ENCODE peak calls at places on chromosomes 1 and 21, in ten cellular contexts. E is cardiac muscle cell, N is PC-9, O is fibroblast of pulmonary artery, R is right lobe of liver, T is mesenchymal stem cell, Z is right cardiac atrium, M is mucosa of descending colon, V is choroid plexus epithelial cell, D is small intestine. G is an unnamed sample.

GRCh38 chr21:15667010-15667409 is 62.8 kb upstream of the USP25 start:
- DNase-seq in D (no peak), T (peak), E (peak), O (peak), N (peak), V (peak), R (no peak), M (no peak), Z (no peak), G (no peak)

GRCh38 chr1:30615076-30615795 is 108.1 kb downstream of the MATN1 start:
- DNase-seq in O (no peak), D (no peak), N (no peak), Z (no peak), V (no peak), T (no peak), M (no peak), E (no peak), R (no peak), G (no peak)

GRCh38 chr1:16677552-16678423 is 11.0 kb upstream of the RNU1-3 start:
- DNase-seq in V (peak), T (peak), R (peak), D (peak), Z (no peak), N (peak), E (peak), O (peak), M (no peak), G (no peak)

GRCh38 chr1:201593200-201593828 is 54.4 kb downstream of the NAV1 start:
- DNase-seq in E (peak), R (no peak), V (peak), M (no peak), O (peak), N (peak), Z (peak), T (peak), D (no peak), G (no peak)

GRCh38 chr1:85200367-85200869 is 398 bp downstream of the SYDE2 start:
- DNase-seq in Z (no peak), M (peak), V (no peak), N (no peak), R (peak), D (no peak), T (peak), E (no peak), O (peak), G (no peak)

GRCh38 chr1:19344831-19345230 is 32.7 kb downstream of the SLC66A1 start:
- DNase-seq in O (no peak), D (no peak), T (no peak), E (no peak), V (no peak), N (no peak), Z (no peak), M (no peak), R (no peak), G (no peak)

GRCh38 chr1:222918746-222919477 is 104.1 kb downstream of the DISP1 start:
- DNase-seq in O (no peak), D (peak), V (peak), N (no peak), Z (no peak), R (no peak), M (no peak), T (no peak), E (no peak), G (no peak)

GRCh38 chr21:44817506-44817880 is 369 bp downstream of the SUMO3 start:
- DNase-seq in E (peak), D (peak), R (peak), M (peak), T (peak), O (peak), N (no peak), Z (peak), V (peak), G (peak)

GRCh38 chr1:64922336-64922735 is 44.0 kb downstream of the JAK1 start:
- DNase-seq in N (no peak), R (no peak), O (no peak), V (no peak), M (no peak), D (no peak), Z (no peak), T (peak), E (no peak), G (no peak)

GRCh38 chr1:160369087-160369486 is 2.2 kb downstream of the NHLH1 start:
- DNase-seq in Z (no peak), R (no peak), O (no peak), N (no peak), T (no peak), V (no peak), D (no peak), M (no peak), E (no peak), G (no peak)

GRCh38 chr1:21909787-21910503 is 27.2 kb downstream of the HSPG2 start:
- DNase-seq in N (no peak), T (peak), Z (peak), M (peak), O (peak), R (no peak), V (peak), D (no peak), E (peak), G (no peak)

GRCh38 chr1:113761937-113762336 is 2.7 kb upstream of the PHTF1 start:
- DNase-seq in D (no peak), N (no peak), O (no peak), E (no peak), Z (no peak), V (no peak), M (no peak), R (no peak), T (no peak), G (no peak)

GRCh38 chr1:7500381-7501258 is 270.5 kb upstream of the VAMP3 start:
- DNase-seq in Z (no peak), E (no peak), M (no peak), V (no peak), N (no peak), T (no peak), D (no peak), R (no peak), O (no peak), G (no peak)

GRCh38 chr1:165675794-165676193 is 22.6 kb downstream of the ALDH9A1 start:
- DNase-seq in E (no peak), R (no peak), T (no peak), N (no peak), M (no peak), Z (no peak), V (no peak), D (no peak), O (no peak), G (no peak)

GRCh38 chr1:201123866-201124265 is 3.1 kb downstream of the ASCL5 start:
- DNase-seq in E (no peak), V (no peak), D (no peak), M (no peak), O (no peak), N (no peak), Z (no peak), T (no peak), R (no peak), G (no peak)

GRCh38 chr1:38013027-38013588 is 574 bp downstream of the UTP11 start:
- DNase-seq in M (no peak), Z (no peak), R (no peak), V (peak), O (peak), E (peak), D (no peak), N (peak), T (peak), G (no peak)

GRCh38 chr1:38014724-38015424 is 2.3 kb downstream of the UTP11 start:
- DNase-seq in T (no peak), N (no peak), R (no peak), M (no peak), E (no peak), V (no peak), Z (no peak), O (no peak), D (no peak), G (no peak)

GRCh38 chr1:38015978-38016640 is 3.6 kb downstream of the UTP11 start:
- DNase-seq in V (peak), M (no peak), D (no peak), R (no peak), N (no peak), E (peak), Z (no peak), T (no peak), O (peak), G (no peak)

GRCh38 chr1:38009841-38010180 is 2.7 kb upstream of the UTP11 start:
- DNase-seq in T (no peak), E (no peak), N (no peak), Z (no peak), R (no peak), D (no peak), O (no peak), V (no peak), M (no peak), G (no peak)

DNA sequence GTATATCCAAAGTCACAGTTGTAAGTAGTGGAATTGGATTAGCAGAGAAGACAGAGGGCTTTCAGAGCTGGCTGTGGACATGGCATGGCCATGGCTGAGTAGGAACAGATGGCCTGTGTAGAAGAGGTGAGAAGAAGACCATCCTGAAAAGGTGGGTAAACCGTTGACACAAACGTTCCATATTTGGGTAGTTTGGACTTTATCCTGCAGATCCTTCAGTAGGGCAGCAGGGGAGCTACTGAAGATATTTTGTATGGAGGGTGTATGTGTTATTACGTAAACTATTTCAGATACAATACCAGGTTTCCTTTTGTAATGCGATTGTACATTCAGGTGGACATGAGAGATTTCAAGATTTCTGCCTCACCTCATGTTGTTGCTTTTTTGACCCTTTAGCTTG is 1.6 kb downstream of the UTP11 start:
- DNase-seq in D (no peak), E (peak), V (peak), N (no peak), O (no peak), T (peak), M (no peak), Z (no peak), R (no peak), G (no peak)
- H3K4me3 ChIP-seq in D (no peak), E (no peak), V (peak), N (peak), O (peak), T (peak), M (no peak), Z (no peak), R (no peak), G (no peak)

GRCh38 chr1:110876748-110877341 is 3.9 kb downstream of the CD53 start:
- DNase-seq in V (no peak), E (no peak), O (no peak), T (no peak), M (no peak), N (no peak), D (no peak), Z (no peak), R (no peak), G (no peak)
- H3K4me3 ChIP-seq in V (no peak), E (no peak), O (no peak), T (no peak), M (no peak), N (no peak), D (no peak), Z (no peak), R (no peak), G (no peak)

GRCh38 chr1:226654508-226655124 is 84.5 kb downstream of the ITPKB start:
- DNase-seq in V (no peak), R (peak), N (no peak), O (no peak), M (peak), E (no peak), T (no peak), D (no peak), Z (no peak), G (no peak)

GRCh38 chr1:226655251-226656163 is 83.6 kb downstream of the ITPKB start:
- DNase-seq in M (peak), O (no peak), D (no peak), E (no peak), T (no peak), V (peak), N (no peak), Z (peak), R (peak), G (no peak)

GRCh38 chr1:226653311-226653921 is 85.7 kb downstream of the ITPKB start:
- DNase-seq in N (no peak), Z (peak), V (no peak), M (peak), T (no peak), E (no peak), D (peak), O (no peak), R (peak), G (no peak)

GRCh38 chr1:226652613-226653012 is 86.5 kb downstream of the ITPKB start:
- DNase-seq in R (peak), Z (peak), V (no peak), O (no peak), E (no peak), M (peak), N (no peak), T (no peak), D (no peak), G (no peak)

GRCh38 chr1:226654046-226654445 is 85.0 kb downstream of the ITPKB start:
- DNase-seq in D (no peak), N (no peak), O (peak), R (peak), E (peak), Z (peak), M (peak), V (peak), T (peak), G (no peak)
- H3K4me3 ChIP-seq in D (no peak), N (no peak), O (no peak), R (no peak), E (no peak), Z (no peak), M (no peak), V (no peak), T (no peak), G (no peak)

DNA sequence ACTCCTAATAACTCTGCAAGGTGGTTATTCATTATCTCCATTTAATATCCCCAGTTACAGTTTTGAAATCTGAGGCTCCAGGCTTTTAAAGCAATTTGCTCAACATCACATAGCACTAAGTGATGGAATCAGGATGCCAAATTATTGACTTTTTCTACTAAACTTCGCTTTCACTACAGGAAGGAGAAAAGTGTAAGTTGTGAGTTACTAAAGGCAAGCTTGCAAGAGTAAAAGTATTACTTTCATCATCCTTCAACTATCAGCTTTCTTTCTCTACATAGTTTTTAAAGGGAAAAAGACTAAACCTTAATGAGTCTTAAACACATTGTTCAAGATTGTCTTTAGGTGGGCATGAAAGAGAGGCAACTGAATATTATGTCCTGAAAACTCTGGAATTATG is 1.8 kb downstream of the OSBPL9 start:
- DNase-seq in O (no peak), T (no peak), V (no peak), E (no peak), M (no peak), R (no peak), D (no peak), Z (no peak), N (no peak), G (no peak)
- H3K4me3 ChIP-seq in O (peak), T (peak), V (no peak), E (no peak), M (no peak), R (no peak), D (no peak), Z (peak), N (peak), G (no peak)

GRCh38 chr1:173406783-173407230 is 70.3 kb upstream of the PRDX6 start:
- DNase-seq in T (no peak), O (no peak), V (no peak), Z (no peak), D (peak), R (no peak), M (no peak), E (no peak), N (no peak), G (no peak)
- H3K4me3 ChIP-seq in T (no peak), O (no peak), V (no peak), Z (peak), D (no peak), R (no peak), M (no peak), E (no peak), N (no peak), G (no peak)

GRCh38 chr1:174191255-174191906 is 32.1 kb downstream of the RABGAP1L start:
- DNase-seq in N (no peak), E (peak), M (no peak), D (no peak), V (peak), T (no peak), Z (no peak), O (peak), R (no peak), G (peak)
- H3K4me3 ChIP-seq in N (no peak), E (no peak), M (no peak), D (no peak), V (no peak), T (no peak), Z (no peak), O (no peak), R (no peak), G (no peak)

DNA sequence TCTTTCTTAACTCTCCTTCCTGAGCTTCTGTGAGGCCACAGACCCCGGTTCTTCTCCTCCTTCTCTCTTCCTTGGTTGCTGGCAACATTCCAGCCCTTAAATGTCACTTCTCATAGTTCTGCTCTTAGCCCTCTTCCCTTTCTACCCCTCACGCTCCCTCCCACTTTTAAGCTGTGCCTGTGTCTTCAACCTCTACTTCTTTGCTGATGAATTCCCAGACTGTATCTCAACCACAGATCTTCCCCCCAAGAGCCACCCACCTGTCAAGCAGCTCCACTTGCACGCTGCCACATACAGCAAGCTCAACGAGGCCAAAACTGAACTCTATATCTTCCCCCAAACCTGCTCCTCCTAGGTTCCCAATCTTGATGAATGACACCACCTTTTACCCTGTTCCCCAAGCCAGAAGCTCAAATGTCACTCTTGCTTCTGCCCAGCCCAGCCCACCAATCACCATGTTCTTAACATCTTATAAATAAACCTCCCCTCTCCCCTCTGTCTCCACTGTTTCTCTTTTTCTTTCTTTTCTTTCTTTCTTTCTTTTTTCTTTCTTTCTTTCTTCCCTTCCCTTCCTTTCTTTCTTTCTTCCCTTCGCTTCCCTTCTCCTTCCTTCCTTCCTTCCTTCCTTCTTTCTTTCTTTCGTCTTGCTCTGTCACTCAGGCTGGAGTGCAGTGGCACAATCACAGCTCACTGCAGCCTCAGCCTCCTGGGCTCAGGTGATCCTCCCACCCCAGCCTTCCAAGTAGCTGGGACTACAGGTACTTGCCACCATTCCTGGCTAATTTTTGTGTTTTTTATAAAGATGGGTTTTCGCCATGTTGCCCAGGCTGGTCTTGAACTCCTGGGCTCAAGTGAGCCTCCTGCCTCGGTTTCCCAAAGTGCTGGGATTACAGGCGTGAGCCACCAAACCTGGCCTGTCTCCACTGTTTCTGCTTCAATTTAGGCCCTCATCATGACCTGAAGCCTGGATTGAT is 19.8 kb upstream of the PTP4A2 start:
- DNase-seq in V (no peak), O (no peak), T (no peak), N (peak), R (no peak), E (peak), M (no peak), D (no peak), Z (no peak), G (no peak)
- H3K4me3 ChIP-seq in V (no peak), O (no peak), T (no peak), N (no peak), R (no peak), E (no peak), M (no peak), D (no peak), Z (no peak), G (no peak)

GRCh38 chr1:150008699-150009098 is 1.8 kb downstream of the OTUD7B start:
- DNase-seq in M (no peak), Z (no peak), O (no peak), R (no peak), V (no peak), D (peak), N (no peak), E (no peak), T (no peak), G (no peak)
- H3K4me3 ChIP-seq in M (no peak), Z (peak), O (peak), R (peak), V (peak), D (no peak), N (peak), E (peak), T (peak), G (peak)

DNA sequence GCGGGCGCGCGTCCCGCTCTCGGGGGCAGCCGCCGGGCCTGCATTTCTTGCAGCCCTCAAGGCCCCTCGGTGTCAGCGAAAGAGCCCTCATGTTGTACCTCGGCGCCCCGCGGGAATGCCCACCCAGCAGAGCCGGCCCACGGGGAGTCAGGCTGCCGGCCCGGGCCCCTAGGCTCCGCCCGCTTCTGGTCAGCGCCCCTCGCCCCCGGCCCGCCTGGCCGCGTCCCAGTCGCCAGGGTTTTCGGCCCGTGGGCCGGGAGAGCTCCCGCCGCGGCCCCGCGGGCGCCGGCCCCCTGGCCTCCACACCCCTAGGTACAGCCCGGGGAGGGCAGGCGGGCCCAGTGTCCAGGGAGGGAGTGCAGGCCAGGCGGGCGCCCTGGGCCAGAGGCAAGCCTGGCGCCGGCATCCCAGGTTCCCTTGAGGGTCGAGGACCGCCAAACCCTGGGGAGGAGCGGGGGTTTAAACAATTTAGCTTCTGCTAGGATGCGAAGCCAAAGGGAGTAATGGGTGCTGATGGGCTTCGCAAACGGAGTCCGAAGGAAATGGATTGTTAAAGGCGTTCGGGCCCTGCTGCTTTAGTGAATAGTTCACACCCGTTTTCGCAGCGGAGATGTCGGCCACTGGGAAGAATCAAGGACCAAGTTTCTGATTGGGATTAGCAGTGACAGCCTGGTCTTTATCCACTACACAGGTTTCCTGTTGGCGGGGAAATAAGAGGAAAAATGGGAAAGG is 486 bp upstream of the KCNA3 start:
- DNase-seq in T (no peak), O (no peak), R (no peak), E (no peak), N (no peak), Z (peak), M (no peak), V (no peak), D (no peak), G (no peak)
- H3K4me3 ChIP-seq in T (peak), O (no peak), R (peak), E (peak), N (no peak), Z (peak), M (no peak), V (peak), D (peak), G (peak)

GRCh38 chr1:90851711-90852050 is 134.6 kb upstream of the BARHL2 start:
- DNase-seq in T (no peak), N (no peak), V (no peak), R (no peak), O (no peak), Z (no peak), M (no peak), E (no peak), D (no peak), G (no peak)
- H3K4me3 ChIP-seq in T (peak), N (peak), V (peak), R (peak), O (peak), Z (peak), M (peak), E (peak), D (no peak), G (peak)

G was measured in retinal pigment epithelial cell.